ENCODE peak calls at places on chromosome 21, in six cellular contexts. W is gastrocnemius medialis, R is spleen, Q is astrocyte, O is right lobe of liver, D is hepatocyte. K is an unnamed sample. For H3K9me3, the result is how much of the 10 kb centered on the place peaks cover.

GRCh38 chr21:26499475-26499874 is 73.6 kb downstream of the CYYR1 start:
- DNase-seq in Q (no peak), W (no peak), O (no peak), R (no peak), D (peak), K (no peak)

GRCh38 chr21:39715804-39716397 is 29.1 kb upstream of the IGSF5 start:
- DNase-seq in R (no peak), Q (no peak), O (peak), D (peak), W (no peak), K (no peak)

GRCh38 chr21:45542242-45542666 is at the start of gene SLC19A1:
- DNase-seq in R (peak), W (no peak), D (peak), Q (no peak), O (peak), K (no peak)

GRCh38 chr21:17462276-17462981 is 50.4 kb upstream of the CXADR start:
- DNase-seq in R (no peak), W (no peak), D (peak), Q (peak), O (peak), K (no peak)

GRCh38 chr21:21238882-21239400 is 240.7 kb downstream of the NCAM2 start:
- DNase-seq in O (no peak), D (no peak), W (no peak), Q (no peak), R (no peak), K (no peak)

GRCh38 chr21:39630191-39630591 is 17.5 kb downstream of the B3GALT5 start:
- DNase-seq in D (no peak), W (no peak), Q (peak), R (no peak), O (no peak), K (no peak)

GRCh38 chr21:38859852-38860251 is 54.1 kb downstream of the ETS2 start:
- DNase-seq in O (no peak), W (no peak), D (no peak), R (no peak), Q (no peak), K (no peak)

GRCh38 chr21:36973986-36974850 is 7.7 kb upstream of the HLCS start:
- DNase-seq in R (no peak), O (no peak), D (no peak), Q (no peak), W (no peak), K (no peak)

GRCh38 chr21:27476696-27477095 is 509.8 kb upstream of the ADAMTS5 start:
- DNase-seq in D (peak), R (no peak), W (no peak), Q (no peak), O (no peak), K (no peak)

GRCh38 chr21:28066051-28066450 is 926.6 kb downstream of the LTN1 start:
- DNase-seq in Q (no peak), W (no peak), O (no peak), D (no peak), R (no peak), K (no peak)

GRCh38 chr21:41752231-41752681 is 14.6 kb downstream of the RIPK4 start:
- DNase-seq in R (no peak), O (no peak), D (peak), W (no peak), Q (peak), K (no peak)

GRCh38 chr21:36929622-36930021 is 36.8 kb downstream of the HLCS start:
- DNase-seq in D (no peak), W (no peak), Q (no peak), R (no peak), O (peak), K (no peak)

GRCh38 chr21:34260598-34260997 is 103.2 kb upstream of the KCNE2 start:
- DNase-seq in R (no peak), W (no peak), D (no peak), Q (no peak), O (no peak), K (no peak)

GRCh38 chr21:46667191-46667734 is 31.8 kb downstream of the PRMT2 start:
- DNase-seq in R (no peak), O (no peak), Q (peak), W (no peak), D (no peak), K (no peak)

GRCh38 chr21:46594276-46594675 is 10.6 kb downstream of the S100B start:
- DNase-seq in D (no peak), R (no peak), W (no peak), Q (no peak), O (no peak), K (no peak)

GRCh38 chr21:38918629-38919346 is 113.1 kb downstream of the ETS2 start:
- DNase-seq in R (no peak), O (no peak), Q (no peak), W (no peak), D (peak), K (no peak)

GRCh38 chr21:36587388-36587787 is 107.5 kb upstream of the CLDN14 start:
- DNase-seq in D (peak), O (no peak), R (no peak), Q (no peak), W (no peak), K (no peak)

GRCh38 chr21:38228115-38228514 is 28.7 kb upstream of the KCNJ15 start:
- DNase-seq in W (no peak), R (no peak), O (no peak), D (no peak), Q (no peak), K (no peak)

GRCh38 chr21:40507978-40508377 is 339.0 kb downstream of the DSCAM start:
- DNase-seq in O (no peak), W (no peak), D (peak), R (no peak), Q (peak), K (no peak)

GRCh38 chr21:45891388-45892155 is 90.0 kb upstream of the COL6A1 start:
- DNase-seq in D (no peak), Q (no peak), O (peak), R (peak), W (no peak), K (no peak)

GRCh38 chr21:42227909-42228708 is 9.2 kb downstream of the ABCG1 start:
- DNase-seq in D (peak), O (peak), Q (peak), R (peak), W (peak), K (peak)

GRCh38 chr21:45916011-45916840 is 65.3 kb upstream of the COL6A1 start:
- DNase-seq in W (no peak), Q (no peak), R (peak), D (no peak), O (no peak), K (no peak)

GRCh38 chr21:46154155-46154954 is 1.0 kb downstream of the FTCD start:
- DNase-seq in R (peak), Q (no peak), O (peak), D (peak), W (no peak), K (no peak)

GRCh38 chr21:46662367-46662654 is 26.8 kb downstream of the PRMT2 start:
- DNase-seq in Q (no peak), O (no peak), R (no peak), D (no peak), W (no peak), K (no peak)

GRCh38 chr21:34580181-34580700 is 34.7 kb downstream of the RCAN1 start:
- DNase-seq in R (no peak), D (peak), W (no peak), Q (no peak), O (no peak), K (no peak)

GRCh38 chr21:46124926-46125845 is 27.3 kb downstream of the COL6A2 start:
- DNase-seq in D (no peak), W (no peak), R (peak), Q (no peak), O (peak), K (no peak)

GRCh38 chr21:33026878-33027400 is 1.2 kb downstream of the OLIG2 start:
- DNase-seq in R (no peak), D (no peak), W (no peak), O (no peak), Q (peak), K (no peak)

GRCh38 chr21:33029512-33029921 is 3.8 kb downstream of the OLIG2 start:
- DNase-seq in R (no peak), W (no peak), O (no peak), Q (no peak), D (no peak), K (no peak)

GRCh38 chr21:33027401-33028185 is 1.9 kb downstream of the OLIG2 start:
- DNase-seq in Q (no peak), D (no peak), W (no peak), R (no peak), O (no peak), K (no peak)

GRCh38 chr21:33028759-33029511 is 3.2 kb downstream of the OLIG2 start:
- DNase-seq in W (no peak), Q (no peak), O (no peak), D (no peak), R (no peak), K (no peak)

DNA sequence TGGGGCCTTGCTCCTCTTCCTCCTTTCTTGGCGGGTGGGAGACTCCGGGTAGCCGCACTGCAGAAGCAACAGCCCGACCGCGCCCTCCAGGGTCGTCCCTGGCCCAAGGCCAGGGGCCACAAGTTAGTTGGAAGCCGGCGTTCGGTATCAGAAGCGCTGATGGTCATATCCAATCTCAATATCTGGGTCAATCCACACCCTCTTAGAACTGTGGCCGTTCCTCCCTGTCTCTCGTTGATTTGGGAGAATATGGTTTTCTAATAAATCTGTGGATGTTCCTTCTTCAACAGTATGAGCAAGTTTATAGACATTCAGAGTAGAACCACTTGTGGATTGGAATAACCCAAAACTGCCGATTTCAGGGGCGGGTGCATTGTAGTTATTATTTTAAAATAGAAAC is 2.5 kb downstream of the OLIG2 start:
- DNase-seq in O (no peak), R (no peak), D (no peak), Q (no peak), W (no peak), K (no peak)
- H3K4me3 ChIP-seq in O (no peak), R (no peak), D (no peak), Q (no peak), W (no peak), K (peak)

DNA sequence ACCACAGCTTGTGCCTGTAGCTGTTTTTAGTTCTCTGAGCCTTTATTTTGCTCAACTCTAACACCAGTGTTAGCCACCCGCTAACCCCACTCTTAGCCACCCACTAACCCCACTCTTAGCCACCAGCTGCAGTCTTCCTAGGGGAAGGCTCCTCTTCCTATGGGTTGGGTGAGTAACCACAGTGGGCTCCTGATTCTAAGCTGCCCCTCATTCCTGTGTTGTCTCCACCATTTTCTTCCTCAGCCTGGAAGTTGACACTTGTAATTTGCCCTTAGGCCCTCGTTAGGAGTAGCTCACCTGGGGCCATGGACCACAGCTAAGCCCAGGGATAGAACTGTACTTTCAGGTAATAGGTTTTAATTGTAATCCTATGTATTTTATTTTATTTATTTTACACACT is 782.9 kb upstream of the TPTE start:
- DNase-seq in Q (no peak), D (no peak), R (no peak), O (no peak), W (no peak), K (no peak)
- H3K9me3 ChIP-seq in Q (under half), D (under half), R (under half), O (under half), W (under half), K (under half)

GRCh38 chr21:14913576-14914146 is 151.1 kb downstream of the NRIP1 start:
- DNase-seq in D (no peak), R (no peak), O (no peak), W (no peak), Q (no peak), K (no peak)

GRCh38 chr21:14911351-14911750 is 153.4 kb downstream of the NRIP1 start:
- DNase-seq in D (no peak), W (no peak), O (no peak), R (no peak), Q (no peak), K (no peak)

GRCh38 chr21:14917762-14918161 is 147.0 kb downstream of the NRIP1 start:
- DNase-seq in R (no peak), W (no peak), O (no peak), Q (no peak), D (no peak), K (no peak)

GRCh38 chr21:14918542-14918941 is 146.3 kb downstream of the NRIP1 start:
- DNase-seq in O (no peak), W (peak), Q (no peak), D (no peak), R (no peak), K (no peak)

DNA sequence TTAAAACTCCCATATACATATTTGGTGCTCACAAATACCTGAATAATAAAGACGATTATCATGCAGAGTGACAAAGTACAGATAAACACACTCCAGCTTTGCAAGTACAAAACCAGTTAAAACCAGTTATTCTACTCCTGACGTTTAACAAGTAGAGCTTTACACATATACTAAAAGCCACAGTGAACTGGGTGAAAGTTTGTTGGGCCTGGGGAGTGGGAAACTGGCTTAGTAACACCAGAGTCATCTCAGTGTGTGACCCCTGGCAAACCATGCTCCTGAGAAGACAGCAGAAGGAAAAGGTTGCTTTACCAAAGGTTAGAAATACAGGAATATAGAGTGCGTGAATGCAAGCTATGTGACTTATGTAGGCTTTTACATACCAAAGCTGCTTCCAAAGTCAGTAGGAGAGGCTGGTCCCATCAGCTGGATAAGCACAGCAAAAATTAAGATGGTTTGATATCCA is 148.1 kb downstream of the NRIP1 start:
- DNase-seq in D (peak), O (no peak), Q (peak), R (no peak), W (no peak), K (no peak)
- H3K4me3 ChIP-seq in D (no peak), O (no peak), Q (no peak), R (no peak), W (no peak), K (no peak)

GRCh38 chr21:44508711-44509445 is 31.1 kb downstream of the KRTAP10-1 start:
- DNase-seq in D (no peak), Q (no peak), W (no peak), R (no peak), O (peak), K (no peak)
- H3K9me3 ChIP-seq in D (under half), Q (under half), W (under half), R (under half), O (under half), K (under half)

K was measured in thoracic aorta.